ENCODE peak calls at places on chromosome 10, in six cellular contexts. One of them, this sample, is unnamed.

GRCh38 chr10:24718031-24718855 is 5.4 kb downstream of the ARHGAP21 start:
- DNase-seq in right atrium auricular region: no peak
- DNase-seq in NCI-H146: no peak
- DNase-seq in HEK293T: no peak
- DNase-seq in activated naive CD4-positive, alpha-beta T cell: no peak
- DNase-seq in AG20443: peak; percentile 77
- DNase-seq in this sample: peak; percentile 24

GRCh38 chr10:112208981-112209380 is 25.4 kb upstream of the GPAM start:
- DNase-seq in right atrium auricular region: no peak
- DNase-seq in NCI-H146: no peak
- DNase-seq in HEK293T: no peak
- DNase-seq in activated naive CD4-positive, alpha-beta T cell: no peak
- DNase-seq in AG20443: peak; percentile 74
- DNase-seq in this sample: no peak

GRCh38 chr10:113056468-113057021 is 106.5 kb downstream of the TCF7L2 start:
- DNase-seq in right atrium auricular region: no peak
- DNase-seq in NCI-H146: no peak
- DNase-seq in HEK293T: no peak
- DNase-seq in activated naive CD4-positive, alpha-beta T cell: no peak
- DNase-seq in AG20443: no peak
- DNase-seq in this sample: peak; percentile 89

GRCh38 chr10:73576890-73577591 is 14.1 kb downstream of the USP54 start:
- DNase-seq in right atrium auricular region: no peak
- DNase-seq in NCI-H146: no peak
- DNase-seq in HEK293T: no peak
- DNase-seq in activated naive CD4-positive, alpha-beta T cell: no peak
- DNase-seq in AG20443: no peak
- DNase-seq in this sample: no peak

GRCh38 chr10:124591123-124591495 is 129.5 kb downstream of the LHPP start:
- DNase-seq in right atrium auricular region: no peak
- DNase-seq in NCI-H146: no peak
- DNase-seq in HEK293T: no peak
- DNase-seq in activated naive CD4-positive, alpha-beta T cell: no peak
- DNase-seq in AG20443: no peak
- DNase-seq in this sample: no peak

GRCh38 chr10:58856508-58857240 is 319.8 kb upstream of the PHYHIPL start:
- DNase-seq in right atrium auricular region: peak; percentile 73
- DNase-seq in NCI-H146: no peak
- DNase-seq in HEK293T: no peak
- DNase-seq in activated naive CD4-positive, alpha-beta T cell: no peak
- DNase-seq in AG20443: peak; percentile 91
- DNase-seq in this sample: peak; percentile 93

GRCh38 chr10:95395947-95396449 is 105.2 kb upstream of the PDLIM1 start:
- DNase-seq in right atrium auricular region: no peak
- DNase-seq in NCI-H146: no peak
- DNase-seq in HEK293T: no peak
- DNase-seq in activated naive CD4-positive, alpha-beta T cell: no peak
- DNase-seq in AG20443: no peak
- DNase-seq in this sample: peak; percentile 29

GRCh38 chr10:55398463-55398862 is 597.4 kb upstream of the PCDH15 start:
- DNase-seq in right atrium auricular region: no peak
- DNase-seq in NCI-H146: no peak
- DNase-seq in HEK293T: no peak
- DNase-seq in activated naive CD4-positive, alpha-beta T cell: no peak
- DNase-seq in AG20443: no peak
- DNase-seq in this sample: no peak

GRCh38 chr10:124053971-124054370 is 39.4 kb downstream of the CHST15 start:
- DNase-seq in right atrium auricular region: no peak
- DNase-seq in NCI-H146: no peak
- DNase-seq in HEK293T: no peak
- DNase-seq in activated naive CD4-positive, alpha-beta T cell: no peak
- DNase-seq in AG20443: no peak
- DNase-seq in this sample: no peak

GRCh38 chr10:62527019-62527827 is 153.1 kb downstream of the ZNF365 start:
- DNase-seq in right atrium auricular region: no peak
- DNase-seq in NCI-H146: no peak
- DNase-seq in HEK293T: no peak
- DNase-seq in activated naive CD4-positive, alpha-beta T cell: no peak
- DNase-seq in AG20443: no peak
- DNase-seq in this sample: no peak

GRCh38 chr10:21693418-21693817 is 159.4 kb downstream of the MLLT10 start:
- DNase-seq in right atrium auricular region: no peak
- DNase-seq in NCI-H146: no peak
- DNase-seq in HEK293T: no peak
- DNase-seq in activated naive CD4-positive, alpha-beta T cell: no peak
- DNase-seq in AG20443: no peak
- DNase-seq in this sample: no peak

GRCh38 chr10:69515699-69516547 is 57.3 kb downstream of the NEUROG3 start:
- DNase-seq in right atrium auricular region: no peak
- DNase-seq in NCI-H146: peak; percentile 52
- DNase-seq in HEK293T: peak; percentile 85
- DNase-seq in activated naive CD4-positive, alpha-beta T cell: peak; percentile 65
- DNase-seq in AG20443: peak; percentile 93
- DNase-seq in this sample: peak; percentile 61

GRCh38 chr10:60206735-60207134 is 182.9 kb downstream of the ANK3 start:
- DNase-seq in right atrium auricular region: no peak
- DNase-seq in NCI-H146: no peak
- DNase-seq in HEK293T: no peak
- DNase-seq in activated naive CD4-positive, alpha-beta T cell: no peak
- DNase-seq in AG20443: peak; percentile 14
- DNase-seq in this sample: no peak

GRCh38 chr10:31820096-31820495 is 108.5 kb downstream of the ARHGAP12 start:
- DNase-seq in right atrium auricular region: no peak
- DNase-seq in NCI-H146: no peak
- DNase-seq in HEK293T: no peak
- DNase-seq in activated naive CD4-positive, alpha-beta T cell: no peak
- DNase-seq in AG20443: no peak
- DNase-seq in this sample: no peak

GRCh38 chr10:113961261-113961938 is 82.3 kb upstream of the ADRB1 start:
- DNase-seq in right atrium auricular region: no peak
- DNase-seq in NCI-H146: peak; percentile 93
- DNase-seq in HEK293T: no peak
- DNase-seq in activated naive CD4-positive, alpha-beta T cell: peak; percentile 21
- DNase-seq in AG20443: no peak
- DNase-seq in this sample: no peak

GRCh38 chr10:57506414-57507094 is 761.1 kb downstream of the IPMK start:
- DNase-seq in right atrium auricular region: no peak
- DNase-seq in NCI-H146: no peak
- DNase-seq in HEK293T: no peak
- DNase-seq in activated naive CD4-positive, alpha-beta T cell: no peak
- DNase-seq in AG20443: no peak
- DNase-seq in this sample: no peak